ENCODE peak calls at places on chromosome 10, in six cellular contexts. F is ovary, M is Peyer's patch, V is transverse colon, I is A549, Z is esophagus muscularis mucosa. D is an unnamed sample.

GRCh38 chr10:91290607-91291006 is 70.1 kb downstream of the PCGF5 start:
- DNase-seq in V (no peak), F (no peak), M (no peak), Z (no peak), I (no peak), D (no peak)

GRCh38 chr10:19922236-19922963 is 106.2 kb downstream of the PLXDC2 start:
- DNase-seq in M (no peak), I (no peak), Z (no peak), V (peak), F (peak), D (peak)

GRCh38 chr10:70774810-70775678 is 10.1 kb downstream of the TBATA start:
- DNase-seq in I (no peak), V (no peak), F (no peak), Z (no peak), M (no peak), D (peak)

GRCh38 chr10:46255696-46256355 is 31.0 kb upstream of the ANTXRL start:
- DNase-seq in M (peak), V (peak), Z (peak), F (no peak), I (peak), D (no peak)

GRCh38 chr10:103044942-103045489 is 126.9 kb downstream of the CNNM2 start:
- DNase-seq in F (peak), M (no peak), V (no peak), I (no peak), Z (no peak), D (no peak)

GRCh38 chr10:93921338-93921737 is 27.6 kb downstream of the SLC35G1 start:
- DNase-seq in F (peak), Z (no peak), I (no peak), V (peak), M (peak), D (no peak)

GRCh38 chr10:60340973-60341372 is 48.7 kb downstream of the ANK3 start:
- DNase-seq in I (no peak), F (no peak), M (no peak), Z (no peak), V (no peak), D (no peak)

GRCh38 chr10:111835562-111835961 is 348.0 kb downstream of the GPAM start:
- DNase-seq in F (no peak), Z (no peak), I (no peak), V (no peak), M (no peak), D (no peak)

GRCh38 chr10:103859161-103860141 is 4.1 kb upstream of the SH3PXD2A start:
- DNase-seq in M (no peak), V (peak), Z (no peak), F (peak), I (peak), D (peak)

GRCh38 chr10:94546058-94546595 is 539 bp downstream of the HELLS start:
- DNase-seq in F (no peak), V (no peak), I (peak), M (no peak), Z (no peak), D (no peak)

GRCh38 chr10:60238408-60239100 is 151.1 kb downstream of the ANK3 start:
- DNase-seq in V (no peak), Z (no peak), M (peak), I (peak), F (no peak), D (peak)

GRCh38 chr10:57818522-57818921 is 449.2 kb downstream of the IPMK start:
- DNase-seq in V (no peak), F (no peak), Z (no peak), I (no peak), M (no peak), D (no peak)

GRCh38 chr10:8556321-8556720 is 501.8 kb downstream of the GATA3 start:
- DNase-seq in F (no peak), M (no peak), V (no peak), Z (no peak), I (no peak), D (no peak)

GRCh38 chr10:90041585-90041984 is 340.2 kb downstream of the KIF20B start:
- DNase-seq in F (no peak), V (no peak), M (no peak), I (no peak), Z (no peak), D (no peak)

GRCh38 chr10:101601541-101601940 is 13.4 kb downstream of the DPCD start:
- DNase-seq in M (no peak), F (no peak), V (no peak), I (no peak), Z (no peak), D (no peak)

GRCh38 chr10:103395754-103396066 is 565 bp downstream of the ATP5MK start:
- DNase-seq in Z (no peak), V (peak), I (no peak), M (no peak), F (no peak), D (no peak)

GRCh38 chr10:20100157-20100556 is 283.9 kb downstream of the PLXDC2 start:
- DNase-seq in I (no peak), F (no peak), M (no peak), Z (no peak), V (no peak), D (no peak)

GRCh38 chr10:132542086-132542775 is 4.6 kb downstream of the INPP5A start:
- DNase-seq in V (no peak), F (no peak), M (no peak), I (no peak), Z (no peak), D (no peak)

GRCh38 chr10:70693619-70694286 is 21.4 kb downstream of the ADAMTS14 start:
- DNase-seq in I (no peak), Z (no peak), F (no peak), M (no peak), V (no peak), D (no peak)

GRCh38 chr10:101595591-101596433 is 7.7 kb downstream of the DPCD start:
- DNase-seq in I (no peak), V (no peak), M (no peak), Z (no peak), F (no peak), D (no peak)

GRCh38 chr10:84424731-84425165 is 96.4 kb downstream of the CCSER2 start:
- DNase-seq in Z (peak), M (no peak), F (peak), V (peak), I (no peak), D (peak)

GRCh38 chr10:21496285-21497176 is 29.0 kb downstream of the SKIDA1 start:
- DNase-seq in Z (no peak), M (peak), V (peak), I (peak), F (peak), D (peak)

GRCh38 chr10:15813415-15813814 is 46.9 kb downstream of the MINDY3 start:
- DNase-seq in I (no peak), F (no peak), Z (no peak), V (no peak), M (no peak), D (no peak)

GRCh38 chr10:121077331-121077730 is 226.2 kb downstream of the WDR11 start:
- DNase-seq in Z (no peak), M (no peak), I (no peak), V (peak), F (no peak), D (no peak)

GRCh38 chr10:133247681-133248333 is 10.2 kb downstream of the VENTX start:
- DNase-seq in F (peak), I (no peak), M (no peak), Z (no peak), V (no peak), D (no peak)

GRCh38 chr10:28777911-28778310 is 100.6 kb downstream of the BAMBI start:
- DNase-seq in I (no peak), Z (no peak), M (no peak), V (no peak), F (no peak), D (no peak)

GRCh38 chr10:48811917-48812316 is 127.2 kb downstream of the WDFY4 start:
- DNase-seq in M (no peak), F (no peak), I (no peak), Z (no peak), V (no peak), D (no peak)

GRCh38 chr10:58013406-58013805 is 254.3 kb downstream of the IPMK start:
- DNase-seq in M (no peak), I (no peak), F (no peak), V (no peak), Z (no peak), D (no peak)

GRCh38 chr10:86066696-86067095 is 299.9 kb downstream of the GRID1 start:
- DNase-seq in I (no peak), V (no peak), F (no peak), Z (no peak), M (no peak), D (no peak)

GRCh38 chr10:33099748-33100147 is 141.7 kb upstream of the ITGB1 start:
- DNase-seq in I (no peak), M (no peak), F (no peak), V (no peak), Z (no peak), D (no peak)

GRCh38 chr10:88849224-88849623 is 2.4 kb downstream of the ANKRD22 start:
- DNase-seq in M (no peak), V (no peak), F (no peak), Z (no peak), I (no peak), D (no peak)

GRCh38 chr10:4246881-4247358 is 461.9 kb upstream of the KLF6 start:
- DNase-seq in I (no peak), Z (no peak), V (no peak), M (no peak), F (no peak), D (no peak)

GRCh38 chr10:102654566-102654965 is 10.3 kb downstream of the TRIM8 start:
- DNase-seq in Z (no peak), M (no peak), F (no peak), I (no peak), V (no peak), D (no peak)

GRCh38 chr10:6173203-6173602 is 29.5 kb upstream of the PFKFB3 start:
- DNase-seq in Z (no peak), F (no peak), I (no peak), V (peak), M (peak), D (no peak)

GRCh38 chr10:124717911-124718734 is 26.1 kb downstream of the FAM53B start:
- DNase-seq in F (no peak), M (peak), Z (no peak), I (no peak), V (no peak), D (no peak)

GRCh38 chr10:66349726-66350125 is 576.1 kb upstream of the LRRTM3 start:
- DNase-seq in Z (no peak), F (no peak), M (no peak), I (no peak), V (no peak), D (no peak)

GRCh38 chr10:93468532-93469213 is 13.5 kb downstream of the MYOF start:
- DNase-seq in F (no peak), M (no peak), I (peak), Z (no peak), V (no peak), D (no peak)

GRCh38 chr10:112782176-112782907 is 167.7 kb upstream of the TCF7L2 start:
- DNase-seq in I (no peak), F (peak), Z (peak), M (no peak), V (peak), D (no peak)

GRCh38 chr10:67487906-67488619 is 207.9 kb downstream of the CTNNA3 start:
- DNase-seq in V (no peak), M (no peak), Z (no peak), F (no peak), I (no peak), D (no peak)

GRCh38 chr10:44390585-44391072 is 5.7 kb upstream of the CXCL12 start:
- DNase-seq in I (no peak), Z (peak), M (no peak), V (no peak), F (no peak), D (no peak)

DNA sequence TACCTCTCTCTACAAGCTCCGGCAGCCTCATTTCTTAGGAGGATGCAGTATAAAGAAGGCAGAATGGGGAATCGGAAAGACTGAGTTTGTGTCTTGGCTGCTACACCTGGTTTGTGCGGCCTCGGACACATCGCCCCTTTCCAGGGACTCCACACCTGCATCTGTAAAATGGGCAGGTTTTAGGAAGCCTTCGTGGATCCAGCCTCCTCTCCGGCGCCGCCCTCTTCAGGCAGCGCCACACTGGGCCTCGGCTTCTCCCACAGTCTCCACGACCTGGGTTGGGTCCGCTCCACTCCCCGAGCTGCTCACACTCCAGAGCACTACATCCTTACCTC is 341 bp downstream of the GOT1 start:
- DNase-seq in V (no peak), I (no peak), M (no peak), F (no peak), Z (no peak), D (no peak)
- TF ChIP-seq CTCF in V (no peak), I (no peak), M (no peak), F (no peak), Z (no peak), D (no peak)

GRCh38 chr10:79084012-79084971 is 15.5 kb downstream of the ZMIZ1 start:
- DNase-seq in Z (peak), F (peak), M (peak), V (peak), I (peak), D (peak)
- TF ChIP-seq POLR2A in Z (no peak), F (no peak), M (no peak), V (no peak), I (no peak), D (no peak)

DNA sequence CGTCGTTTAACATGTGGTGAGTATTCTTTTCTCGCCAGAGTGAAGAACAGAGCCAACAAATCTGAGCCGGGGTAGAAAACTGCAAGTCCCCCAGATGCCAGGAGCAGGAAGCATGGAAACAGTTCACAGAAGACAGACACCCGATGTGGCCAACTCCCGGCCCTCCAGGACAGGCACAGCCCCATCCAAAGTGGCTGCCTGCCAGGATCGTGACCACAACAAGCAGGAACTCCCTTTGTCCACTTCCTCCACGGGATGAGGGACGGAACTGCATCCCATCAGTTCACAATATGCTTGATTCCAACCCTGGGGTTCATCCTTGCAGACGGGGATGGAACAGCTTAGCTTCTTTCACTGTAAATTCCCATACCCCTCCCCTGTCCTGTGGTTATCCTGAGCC is 105.4 kb upstream of the FAM204A start:
- DNase-seq in I (no peak), M (no peak), Z (peak), V (peak), F (peak), D (peak)
- TF ChIP-seq CTCF in I (no peak), M (no peak), Z (no peak), V (no peak), F (no peak), D (no peak)

DNA sequence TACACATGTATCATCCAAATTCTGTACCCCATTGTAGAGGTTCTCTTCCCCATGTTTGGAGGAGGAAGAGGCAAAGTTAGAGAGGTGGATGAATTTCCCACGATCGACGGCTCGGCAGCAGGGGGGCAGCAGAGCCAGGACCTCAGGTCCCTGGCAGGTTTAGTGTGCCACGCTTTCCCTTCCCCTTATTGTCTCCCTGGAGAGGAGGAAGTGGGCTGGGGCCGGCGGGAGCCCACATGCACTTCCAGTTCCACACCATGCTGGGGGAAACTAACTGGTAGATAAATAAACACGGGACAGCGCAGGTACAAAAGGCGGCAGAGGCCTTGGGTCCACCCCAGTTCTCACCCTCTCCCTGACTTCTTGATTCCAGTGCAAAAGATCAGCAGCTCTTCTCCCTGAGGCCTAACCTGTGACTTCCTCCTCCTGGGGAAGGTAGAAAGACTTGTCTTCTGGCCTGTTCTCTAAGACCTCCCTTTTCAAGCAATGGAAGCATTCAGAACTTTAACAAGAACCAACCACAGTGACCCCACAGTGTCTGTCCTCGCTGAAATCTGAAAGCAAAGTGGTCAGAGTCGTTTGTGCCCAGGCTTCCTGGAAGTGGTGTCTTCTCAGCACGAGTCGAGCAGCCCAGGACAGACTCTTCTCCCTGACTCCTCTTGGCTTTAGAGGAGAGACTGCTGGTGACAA is 30.5 kb upstream of the SRGN start:
- DNase-seq in F (no peak), M (peak), V (peak), I (no peak), Z (no peak), D (no peak)
- TF ChIP-seq POLR2A in F (no peak), M (no peak), V (no peak), I (no peak), Z (no peak), D (no peak)

D was measured in prostate gland.